ENCODE peak calls at places on chromosome 16, in eight cellular contexts. One of them, this sample, is unnamed.

GRCh38 chr16:54931041-54931756 is 534 bp downstream of the IRX5 start:
- DNase-seq in uterus: no peak
- DNase-seq in Peyer's patch: no peak
- DNase-seq in heart left ventricle: peak; percentile 51
- DNase-seq in transverse colon: no peak
- DNase-seq in ascending aorta: no peak
- DNase-seq in CD8-positive, alpha-beta T cell: no peak
- DNase-seq in psoas muscle: peak; percentile 24
- DNase-seq in this sample: peak; percentile 40

GRCh38 chr16:69855587-69855986 is 93.5 kb downstream of the WWP2 start:
- DNase-seq in uterus: no peak
- DNase-seq in Peyer's patch: no peak
- DNase-seq in heart left ventricle: no peak
- DNase-seq in transverse colon: no peak
- DNase-seq in ascending aorta: no peak
- DNase-seq in CD8-positive, alpha-beta T cell: no peak
- DNase-seq in psoas muscle: no peak
- DNase-seq in this sample: no peak

GRCh38 chr16:27460663-27461482 is 58.9 kb downstream of the IL21R start:
- DNase-seq in uterus: no peak
- DNase-seq in Peyer's patch: no peak
- DNase-seq in heart left ventricle: no peak
- DNase-seq in transverse colon: no peak
- DNase-seq in ascending aorta: no peak
- DNase-seq in CD8-positive, alpha-beta T cell: no peak
- DNase-seq in psoas muscle: peak; percentile 70
- DNase-seq in this sample: no peak

GRCh38 chr16:71687853-71688252 is 36.6 kb downstream of the PHLPP2 start:
- DNase-seq in uterus: no peak
- DNase-seq in Peyer's patch: no peak
- DNase-seq in heart left ventricle: no peak
- DNase-seq in transverse colon: no peak
- DNase-seq in ascending aorta: no peak
- DNase-seq in CD8-positive, alpha-beta T cell: no peak
- DNase-seq in psoas muscle: no peak
- DNase-seq in this sample: no peak

GRCh38 chr16:86671486-86672214 is 93.3 kb downstream of the FOXL1 start:
- DNase-seq in uterus: no peak
- DNase-seq in Peyer's patch: no peak
- DNase-seq in heart left ventricle: no peak
- DNase-seq in transverse colon: no peak
- DNase-seq in ascending aorta: no peak
- DNase-seq in CD8-positive, alpha-beta T cell: no peak
- DNase-seq in psoas muscle: no peak
- DNase-seq in this sample: no peak

GRCh38 chr16:1089822-1090619 is 6.0 kb downstream of the C1QTNF8 start:
- DNase-seq in uterus: peak; percentile 42
- DNase-seq in Peyer's patch: peak; percentile 97
- DNase-seq in heart left ventricle: peak; percentile 86
- DNase-seq in transverse colon: peak; percentile 93
- DNase-seq in ascending aorta: peak; percentile 35
- DNase-seq in CD8-positive, alpha-beta T cell: no peak
- DNase-seq in psoas muscle: peak; percentile 61
- DNase-seq in this sample: peak; percentile 65

GRCh38 chr16:17196526-17196925 is 274.2 kb downstream of the XYLT1 start:
- DNase-seq in uterus: no peak
- DNase-seq in Peyer's patch: no peak
- DNase-seq in heart left ventricle: no peak
- DNase-seq in transverse colon: no peak
- DNase-seq in ascending aorta: no peak
- DNase-seq in CD8-positive, alpha-beta T cell: no peak
- DNase-seq in psoas muscle: no peak
- DNase-seq in this sample: no peak

GRCh38 chr16:23869052-23869451 is 33.3 kb downstream of the PRKCB start:
- DNase-seq in uterus: no peak
- DNase-seq in Peyer's patch: no peak
- DNase-seq in heart left ventricle: no peak
- DNase-seq in transverse colon: no peak
- DNase-seq in ascending aorta: no peak
- DNase-seq in CD8-positive, alpha-beta T cell: peak; percentile 13
- DNase-seq in psoas muscle: no peak
- DNase-seq in this sample: no peak

GRCh38 chr16:66728117-66728787 is 23.2 kb downstream of the DYNC1LI2 start:
- DNase-seq in uterus: peak; percentile 27
- DNase-seq in Peyer's patch: no peak
- DNase-seq in heart left ventricle: peak; percentile 46
- DNase-seq in transverse colon: peak; percentile 22
- DNase-seq in ascending aorta: no peak
- DNase-seq in CD8-positive, alpha-beta T cell: no peak
- DNase-seq in psoas muscle: no peak
- DNase-seq in this sample: peak; percentile 48

GRCh38 chr16:57009641-57010170 is 20.3 kb downstream of the NLRC5 start:
- DNase-seq in uterus: no peak
- DNase-seq in Peyer's patch: no peak
- DNase-seq in heart left ventricle: no peak
- DNase-seq in transverse colon: no peak
- DNase-seq in ascending aorta: no peak
- DNase-seq in CD8-positive, alpha-beta T cell: no peak
- DNase-seq in psoas muscle: no peak
- DNase-seq in this sample: no peak

GRCh38 chr16:19139436-19140091 is 25.8 kb downstream of the ITPRIPL2 start:
- DNase-seq in uterus: no peak
- DNase-seq in Peyer's patch: no peak
- DNase-seq in heart left ventricle: no peak
- DNase-seq in transverse colon: no peak
- DNase-seq in ascending aorta: no peak
- DNase-seq in CD8-positive, alpha-beta T cell: no peak
- DNase-seq in psoas muscle: no peak
- DNase-seq in this sample: no peak

GRCh38 chr16:19137201-19137601 is 23.4 kb downstream of the ITPRIPL2 start:
- DNase-seq in uterus: no peak
- DNase-seq in Peyer's patch: no peak
- DNase-seq in heart left ventricle: no peak
- DNase-seq in transverse colon: no peak
- DNase-seq in ascending aorta: no peak
- DNase-seq in CD8-positive, alpha-beta T cell: no peak
- DNase-seq in psoas muscle: no peak
- DNase-seq in this sample: no peak

GRCh38 chr16:19140392-19140791 is 26.6 kb downstream of the ITPRIPL2 start:
- DNase-seq in uterus: no peak
- DNase-seq in Peyer's patch: no peak
- DNase-seq in heart left ventricle: no peak
- DNase-seq in transverse colon: no peak
- DNase-seq in ascending aorta: no peak
- DNase-seq in CD8-positive, alpha-beta T cell: no peak
- DNase-seq in psoas muscle: no peak
- DNase-seq in this sample: no peak

GRCh38 chr16:19137621-19138128 is 23.9 kb downstream of the ITPRIPL2 start:
- DNase-seq in uterus: no peak
- DNase-seq in Peyer's patch: no peak
- DNase-seq in heart left ventricle: no peak
- DNase-seq in transverse colon: no peak
- DNase-seq in ascending aorta: no peak
- DNase-seq in CD8-positive, alpha-beta T cell: no peak
- DNase-seq in psoas muscle: no peak
- DNase-seq in this sample: no peak

DNA sequence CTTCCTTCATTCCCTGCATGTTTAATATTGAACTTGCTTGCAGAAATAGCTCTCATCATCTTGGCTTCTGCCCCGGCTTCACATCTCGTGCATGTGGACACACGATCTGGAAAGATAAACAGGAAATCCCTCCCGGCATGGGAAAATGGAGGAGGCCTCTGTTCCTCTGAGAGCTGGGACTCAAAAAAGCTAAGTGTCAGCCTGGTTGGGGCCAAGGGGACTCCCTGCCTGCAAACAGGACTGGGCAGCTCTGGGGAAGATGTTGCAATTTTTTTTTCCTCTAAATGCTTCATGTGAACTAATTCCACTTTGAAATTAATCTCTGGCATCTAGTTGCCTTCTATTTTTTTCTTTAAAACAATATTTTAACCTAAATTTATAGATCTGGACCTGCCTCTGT is 24.8 kb downstream of the ITPRIPL2 start:
- DNase-seq in uterus: peak; percentile 66
- DNase-seq in Peyer's patch: no peak
- DNase-seq in heart left ventricle: peak; percentile 78
- DNase-seq in transverse colon: peak; percentile 69
- DNase-seq in ascending aorta: no peak
- DNase-seq in CD8-positive, alpha-beta T cell: no peak
- DNase-seq in psoas muscle: peak; percentile 67
- DNase-seq in this sample: peak; percentile 82
- H3K4me1 ChIP-seq in uterus: no peaks in the 10 kb centered on the region
- H3K4me1 ChIP-seq in Peyer's patch: no peaks in the 10 kb centered on the region
- H3K4me1 ChIP-seq in heart left ventricle: peaks cover 47% of the 10 kb centered on the region
- H3K4me1 ChIP-seq in transverse colon: peaks cover 22% of the 10 kb centered on the region
- H3K4me1 ChIP-seq in ascending aorta: no peaks in the 10 kb centered on the region
- H3K4me1 ChIP-seq in CD8-positive, alpha-beta T cell: no peaks in the 10 kb centered on the region
- H3K4me1 ChIP-seq in psoas muscle: no peaks in the 10 kb centered on the region
- H3K4me1 ChIP-seq in this sample: peaks cover 3% of the 10 kb centered on the region

DNA sequence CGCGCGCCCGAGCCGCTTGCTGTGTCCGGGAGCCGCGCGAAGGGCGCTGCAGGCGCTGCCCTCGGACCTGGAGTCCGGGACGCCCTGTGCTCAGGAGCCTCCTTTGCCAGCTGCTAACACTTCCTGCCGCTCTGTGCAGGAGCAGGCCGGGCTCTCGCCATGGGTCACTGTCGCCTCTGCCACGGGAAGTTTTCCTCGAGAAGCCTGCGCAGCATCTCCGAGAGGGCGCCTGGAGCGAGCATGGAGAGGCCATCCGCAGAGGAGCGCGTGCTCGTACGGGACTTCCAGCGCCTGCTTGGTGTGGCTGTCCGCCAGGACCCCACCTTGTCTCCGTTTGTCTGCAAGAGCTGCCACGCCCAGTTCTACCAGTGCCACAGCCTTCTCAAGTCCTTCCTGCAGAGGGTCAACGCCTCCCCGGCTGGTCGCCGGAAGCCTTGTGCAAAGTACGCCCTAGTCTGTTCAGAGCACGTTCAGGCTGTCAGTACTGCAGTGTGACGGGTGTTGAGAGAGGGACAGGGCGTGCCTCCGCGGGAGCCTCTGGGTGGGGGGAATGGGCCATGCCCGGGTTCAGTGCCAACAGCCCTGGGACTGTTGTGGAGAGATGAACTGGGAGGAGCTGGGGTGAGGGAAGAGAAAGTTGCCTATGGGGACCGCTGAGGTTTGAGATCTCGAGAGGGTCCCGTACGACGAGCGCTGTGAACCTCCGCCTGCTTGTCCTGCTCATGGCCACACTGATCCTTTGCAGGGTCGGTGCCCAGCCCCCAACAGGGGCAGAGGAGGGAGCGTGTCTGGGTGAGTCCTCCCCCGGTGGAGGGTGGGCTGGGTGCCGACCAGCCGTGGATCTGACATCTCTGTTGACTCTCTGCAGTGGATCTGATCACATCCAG is 1.3 kb downstream of the ZNF276 start:
- DNase-seq in uterus: peak; percentile 43
- DNase-seq in Peyer's patch: peak; percentile 93
- DNase-seq in heart left ventricle: peak; percentile 90
- DNase-seq in transverse colon: peak; percentile 93
- DNase-seq in ascending aorta: peak; percentile 43
- DNase-seq in CD8-positive, alpha-beta T cell: peak; percentile 63
- DNase-seq in psoas muscle: peak; percentile 70
- DNase-seq in this sample: peak; percentile 60
- H3K27ac ChIP-seq in uterus: peak overlapping the region; percentile 92
- H3K27ac ChIP-seq in Peyer's patch: peak overlapping the region; percentile 99
- H3K27ac ChIP-seq in heart left ventricle: peak overlapping the region; percentile 99
- H3K27ac ChIP-seq in transverse colon: peak overlapping the region; percentile 100
- H3K27ac ChIP-seq in ascending aorta: peak overlapping the region; percentile 95
- H3K27ac ChIP-seq in CD8-positive, alpha-beta T cell: peak overlapping the region; percentile 96
- H3K27ac ChIP-seq in psoas muscle: peak overlapping the region; percentile 98
- H3K27ac ChIP-seq in this sample: peak overlapping the region; percentile 99

DNA sequence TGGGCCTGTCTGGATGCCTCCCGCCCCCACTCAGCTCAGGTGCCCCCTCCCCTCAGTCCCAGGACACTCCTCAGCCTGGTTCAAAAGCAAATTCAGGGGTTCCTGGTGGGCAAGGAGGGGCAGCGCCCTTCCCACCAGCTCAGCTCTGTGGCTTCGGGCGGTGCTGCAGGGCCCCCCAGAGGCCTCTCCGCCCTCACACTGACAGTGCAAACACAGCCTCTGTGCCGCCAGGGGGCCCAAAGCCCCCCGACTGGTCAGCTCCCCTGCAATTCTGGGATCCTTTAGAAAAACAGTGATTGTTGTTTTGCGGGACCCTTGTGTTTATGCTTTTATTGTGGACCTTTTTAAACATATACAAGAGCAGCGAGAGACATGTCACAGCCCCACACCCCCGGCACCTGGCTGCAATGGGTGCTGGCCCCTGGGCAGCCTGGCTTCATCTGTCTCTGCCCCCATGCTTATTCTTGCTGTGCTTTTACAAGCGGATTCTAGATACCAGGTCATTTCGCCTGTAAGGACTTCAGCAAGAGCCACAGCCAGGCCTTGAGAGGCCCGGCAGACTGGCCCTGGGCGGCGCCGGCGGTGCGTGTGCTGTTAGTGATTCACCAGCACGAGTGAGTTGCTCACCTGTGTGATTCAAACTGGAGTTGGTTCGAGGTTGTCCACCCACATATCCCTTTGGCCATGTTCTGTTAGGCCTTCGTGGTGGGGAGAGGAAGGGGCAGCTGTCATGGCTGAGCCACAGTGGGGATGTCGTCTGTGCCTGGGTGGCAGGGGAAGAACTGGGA is 21.2 kb downstream of the ZNF469 start:
- DNase-seq in uterus: no peak
- DNase-seq in Peyer's patch: no peak
- DNase-seq in heart left ventricle: no peak
- DNase-seq in transverse colon: no peak
- DNase-seq in ascending aorta: no peak
- DNase-seq in CD8-positive, alpha-beta T cell: no peak
- DNase-seq in psoas muscle: no peak
- DNase-seq in this sample: no peak
- TF ChIP-seq CTCF in uterus: no peak
- TF ChIP-seq CTCF in Peyer's patch: no peak
- TF ChIP-seq CTCF in heart left ventricle: no peak
- TF ChIP-seq CTCF in transverse colon: no peak
- TF ChIP-seq CTCF in ascending aorta: no peak
- TF ChIP-seq CTCF in CD8-positive, alpha-beta T cell: no peak
- TF ChIP-seq CTCF in psoas muscle: no peak
- TF ChIP-seq CTCF in this sample: no peak

DNA sequence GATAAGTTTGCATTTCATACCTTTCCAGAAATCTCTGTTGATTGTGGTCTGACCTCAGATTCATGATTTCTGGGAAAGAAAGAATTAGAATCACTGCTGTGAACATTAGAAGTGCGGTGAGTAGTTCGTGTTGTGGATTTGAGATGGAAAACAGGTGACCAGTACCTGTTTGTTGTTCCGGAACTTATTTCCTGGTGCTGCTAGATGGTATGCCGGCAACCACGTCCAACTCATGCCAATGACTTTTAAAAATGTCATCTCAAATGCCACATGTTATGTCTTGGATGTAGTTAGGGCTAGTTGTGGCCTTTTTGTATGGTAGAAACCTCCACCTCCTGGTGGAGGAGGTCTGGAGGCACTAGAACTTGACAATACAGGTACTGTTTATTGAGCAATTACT is 108.0 kb downstream of the SOCS1 start:
- DNase-seq in uterus: no peak
- DNase-seq in Peyer's patch: no peak
- DNase-seq in heart left ventricle: no peak
- DNase-seq in transverse colon: no peak
- DNase-seq in ascending aorta: no peak
- DNase-seq in CD8-positive, alpha-beta T cell: no peak
- DNase-seq in psoas muscle: no peak
- DNase-seq in this sample: no peak
- H3K4me1 ChIP-seq in uterus: no peaks in the 10 kb centered on the region
- H3K4me1 ChIP-seq in Peyer's patch: no peaks in the 10 kb centered on the region
- H3K4me1 ChIP-seq in heart left ventricle: peaks cover 17% of the 10 kb centered on the region
- H3K4me1 ChIP-seq in transverse colon: no peaks in the 10 kb centered on the region
- H3K4me1 ChIP-seq in ascending aorta: no peaks in the 10 kb centered on the region
- H3K4me1 ChIP-seq in CD8-positive, alpha-beta T cell: no peaks in the 10 kb centered on the region
- H3K4me1 ChIP-seq in psoas muscle: peaks cover 21% of the 10 kb centered on the region
- H3K4me1 ChIP-seq in this sample: no peaks in the 10 kb centered on the region